ENCODE peak calls at places on chromosomes 1 and 21, in four cellular contexts. One of them, this sample, is unnamed.

GRCh38 chr1:228064296-228064695 is 18.2 kb upstream of the ARF1 start:
- DNase-seq in neural progenitor cell: no peak
- DNase-seq in ovary: no peak
- DNase-seq in colonic mucosa: no peak
- DNase-seq in this sample: no peak

GRCh38 chr1:113998361-113998760 is 19.1 kb downstream of the OLFML3 start:
- DNase-seq in colonic mucosa: no peak
- DNase-seq in neural progenitor cell: no peak
- DNase-seq in ovary: no peak
- DNase-seq in this sample: no peak

GRCh38 chr1:180953791-180954721 is 41.4 kb downstream of the KIAA1614 start:
- DNase-seq in ovary: peak
- DNase-seq in neural progenitor cell: no peak
- DNase-seq in colonic mucosa: peak
- DNase-seq in this sample: peak

GRCh38 chr1:25651036-25651640 is 34.5 kb downstream of the MAN1C1 start:
- DNase-seq in colonic mucosa: no peak
- DNase-seq in ovary: no peak
- DNase-seq in neural progenitor cell: no peak
- DNase-seq in this sample: peak

GRCh38 chr1:21641076-21641475 is 28.1 kb downstream of the RAP1GAP start:
- DNase-seq in colonic mucosa: no peak
- DNase-seq in neural progenitor cell: no peak
- DNase-seq in ovary: no peak
- DNase-seq in this sample: no peak

GRCh38 chr1:119676571-119677206 is 28.6 kb upstream of the ZNF697 start:
- DNase-seq in colonic mucosa: no peak
- DNase-seq in neural progenitor cell: no peak
- DNase-seq in ovary: no peak
- DNase-seq in this sample: peak

GRCh38 chr1:180156631-180157091 is 2.0 kb downstream of the QSOX1 start:
- DNase-seq in ovary: no peak
- DNase-seq in neural progenitor cell: no peak
- DNase-seq in colonic mucosa: no peak
- DNase-seq in this sample: no peak

GRCh38 chr21:29105218-29105617 is 25.2 kb upstream of the MAP3K7CL start:
- DNase-seq in neural progenitor cell: no peak
- DNase-seq in ovary: no peak
- DNase-seq in colonic mucosa: no peak
- DNase-seq in this sample: no peak

GRCh38 chr1:54803761-54804470 is 2.8 kb upstream of the TTC22 start:
- DNase-seq in neural progenitor cell: no peak
- DNase-seq in ovary: peak
- DNase-seq in colonic mucosa: peak
- DNase-seq in this sample: no peak

GRCh38 chr1:12031039-12031980 is 12.0 kb downstream of the MIIP start:
- DNase-seq in neural progenitor cell: peak
- DNase-seq in ovary: peak
- DNase-seq in colonic mucosa: peak
- DNase-seq in this sample: no peak

GRCh38 chr1:195735140-195735539 is 873.1 kb downstream of the KCNT2 start:
- DNase-seq in ovary: no peak
- DNase-seq in colonic mucosa: no peak
- DNase-seq in neural progenitor cell: no peak
- DNase-seq in this sample: no peak

GRCh38 chr21:32733356-32733755 is 5.5 kb upstream of the SYNJ1 start:
- DNase-seq in neural progenitor cell: no peak
- DNase-seq in ovary: no peak
- DNase-seq in colonic mucosa: no peak
- DNase-seq in this sample: no peak

GRCh38 chr1:93638307-93638847 is 43.3 kb downstream of the BCAR3 start:
- DNase-seq in neural progenitor cell: no peak
- DNase-seq in colonic mucosa: no peak
- DNase-seq in ovary: no peak
- DNase-seq in this sample: no peak

GRCh38 chr1:230332429-230333088 is 93.6 kb downstream of the PGBD5 start:
- DNase-seq in colonic mucosa: no peak
- DNase-seq in neural progenitor cell: peak
- DNase-seq in ovary: no peak
- DNase-seq in this sample: no peak

GRCh38 chr1:183218981-183219621 is 33.0 kb downstream of the LAMC2 start:
- DNase-seq in neural progenitor cell: peak
- DNase-seq in ovary: peak
- DNase-seq in colonic mucosa: peak
- DNase-seq in this sample: peak

GRCh38 chr21:33949516-33950424 is 34.2 kb upstream of the ATP5PO start:
- DNase-seq in neural progenitor cell: no peak
- DNase-seq in ovary: no peak
- DNase-seq in colonic mucosa: no peak
- DNase-seq in this sample: no peak

GRCh38 chr1:44407430-44408180 is 2.5 kb downstream of the RNF220 start:
- DNase-seq in colonic mucosa: no peak
- DNase-seq in ovary: no peak
- DNase-seq in neural progenitor cell: peak
- DNase-seq in this sample: no peak

GRCh38 chr1:23423415-23424170 is 955 bp downstream of the TCEA3 start:
- DNase-seq in colonic mucosa: peak
- DNase-seq in ovary: peak
- DNase-seq in neural progenitor cell: peak
- DNase-seq in this sample: peak

GRCh38 chr1:43879414-43879813 is 54.2 kb upstream of the ARTN start:
- DNase-seq in ovary: no peak
- DNase-seq in colonic mucosa: no peak
- DNase-seq in neural progenitor cell: no peak
- DNase-seq in this sample: no peak

GRCh38 chr1:29279896-29280779 is 43.8 kb downstream of the PTPRU start:
- DNase-seq in colonic mucosa: no peak
- DNase-seq in neural progenitor cell: no peak
- DNase-seq in ovary: no peak
- DNase-seq in this sample: no peak

GRCh38 chr1:3732747-3733602 is 19.3 kb upstream of the CCDC27 start:
- DNase-seq in ovary: no peak
- DNase-seq in colonic mucosa: no peak
- DNase-seq in neural progenitor cell: peak
- DNase-seq in this sample: no peak

GRCh38 chr1:200134116-200134515 is 106.6 kb downstream of the NR5A2 start:
- DNase-seq in colonic mucosa: no peak
- DNase-seq in ovary: no peak
- DNase-seq in neural progenitor cell: no peak
- DNase-seq in this sample: no peak

GRCh38 chr1:151908228-151908691 is 1.1 kb downstream of the THEM4 start:
- DNase-seq in colonic mucosa: no peak
- DNase-seq in ovary: no peak
- DNase-seq in neural progenitor cell: peak
- DNase-seq in this sample: no peak

GRCh38 chr1:225999227-225999911 is at the start of gene SDE2:
- DNase-seq in ovary: peak
- DNase-seq in colonic mucosa: peak
- DNase-seq in neural progenitor cell: peak
- DNase-seq in this sample: peak

GRCh38 chr1:109989656-109990653 is 5.4 kb downstream of the AHCYL1 start:
- DNase-seq in neural progenitor cell: no peak
- DNase-seq in ovary: no peak
- DNase-seq in colonic mucosa: no peak
- DNase-seq in this sample: no peak

GRCh38 chr21:45454924-45455315 is 50.0 kb downstream of the COL18A1 start:
- DNase-seq in ovary: no peak
- DNase-seq in colonic mucosa: no peak
- DNase-seq in neural progenitor cell: no peak
- DNase-seq in this sample: no peak

GRCh38 chr21:36480618-36481017 is 696 bp upstream of the CLDN14 start:
- DNase-seq in colonic mucosa: no peak
- DNase-seq in ovary: no peak
- DNase-seq in neural progenitor cell: no peak
- DNase-seq in this sample: no peak

GRCh38 chr1:201614262-201615015 is 75.5 kb downstream of the NAV1 start:
- DNase-seq in ovary: no peak
- DNase-seq in colonic mucosa: no peak
- DNase-seq in neural progenitor cell: peak
- DNase-seq in this sample: no peak

GRCh38 chr1:187844313-187844712 is 1015.6 kb downstream of the PLA2G4A start:
- DNase-seq in neural progenitor cell: no peak
- DNase-seq in colonic mucosa: no peak
- DNase-seq in ovary: no peak
- DNase-seq in this sample: no peak

GRCh38 chr1:162984699-162985098 is 84.5 kb upstream of the RGS4 start:
- DNase-seq in neural progenitor cell: no peak
- DNase-seq in colonic mucosa: no peak
- DNase-seq in ovary: no peak
- DNase-seq in this sample: no peak

GRCh38 chr21:37155216-37155615 is 82.2 kb downstream of the TTC3 start:
- DNase-seq in colonic mucosa: no peak
- DNase-seq in neural progenitor cell: no peak
- DNase-seq in ovary: no peak
- DNase-seq in this sample: no peak

GRCh38 chr1:83583351-83584014 is 415.4 kb downstream of the TTLL7 start:
- DNase-seq in ovary: no peak
- DNase-seq in neural progenitor cell: peak
- DNase-seq in colonic mucosa: peak
- DNase-seq in this sample: no peak
- TF ChIP-seq CTCF in ovary: no peak
- TF ChIP-seq CTCF in neural progenitor cell: peak
- TF ChIP-seq CTCF in colonic mucosa: no peak
- TF ChIP-seq CTCF in this sample: no peak

GRCh38 chr1:245855846-245856730 is 651.0 kb downstream of the SMYD3 start:
- DNase-seq in ovary: no peak
- DNase-seq in colonic mucosa: no peak
- DNase-seq in neural progenitor cell: no peak
- DNase-seq in this sample: no peak
- H3K27ac ChIP-seq in ovary: no peak
- H3K27ac ChIP-seq in colonic mucosa: no peak
- H3K27ac ChIP-seq in neural progenitor cell: no peak
- H3K27ac ChIP-seq in this sample: no peak

DNA sequence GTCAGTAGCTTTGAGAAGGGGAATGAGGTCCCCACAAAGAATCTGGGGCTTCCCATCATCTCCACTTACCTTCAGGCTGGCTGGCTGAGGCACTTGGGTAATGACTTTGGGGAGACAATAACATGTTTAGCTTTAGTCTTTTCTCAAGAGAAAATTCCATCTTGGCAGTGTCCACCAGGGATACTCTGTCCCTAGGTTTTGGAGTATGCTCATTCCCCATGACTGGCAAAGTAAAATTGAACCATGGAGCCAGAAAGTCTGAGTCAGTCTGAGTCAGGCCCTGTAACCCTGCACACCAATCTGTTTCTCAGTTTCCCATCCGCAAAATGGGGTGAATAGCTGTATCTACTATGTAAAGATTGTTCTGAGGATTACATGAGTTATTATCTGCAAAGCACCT is 28.2 kb downstream of the RUNX1 start:
- DNase-seq in colonic mucosa: no peak
- DNase-seq in neural progenitor cell: no peak
- DNase-seq in ovary: no peak
- DNase-seq in this sample: no peak
- TF ChIP-seq CTCF in colonic mucosa: no peak
- TF ChIP-seq CTCF in neural progenitor cell: no peak
- TF ChIP-seq CTCF in ovary: no peak
- TF ChIP-seq CTCF in this sample: no peak

GRCh38 chr1:92599184-92599583 is 112.5 kb upstream of the GFI1 start:
- DNase-seq in ovary: no peak
- DNase-seq in colonic mucosa: no peak
- DNase-seq in neural progenitor cell: peak
- DNase-seq in this sample: no peak
- H3K27ac ChIP-seq in ovary: no peak
- H3K27ac ChIP-seq in colonic mucosa: no peak
- H3K27ac ChIP-seq in neural progenitor cell: no peak
- H3K27ac ChIP-seq in this sample: no peak

GRCh38 chr21:42992943-42993712 is 18.8 kb downstream of the PKNOX1 start:
- DNase-seq in neural progenitor cell: no peak
- DNase-seq in ovary: no peak
- DNase-seq in colonic mucosa: no peak
- DNase-seq in this sample: no peak
- TF ChIP-seq CTCF in neural progenitor cell: no peak
- TF ChIP-seq CTCF in ovary: no peak
- TF ChIP-seq CTCF in colonic mucosa: no peak
- TF ChIP-seq CTCF in this sample: no peak

DNA sequence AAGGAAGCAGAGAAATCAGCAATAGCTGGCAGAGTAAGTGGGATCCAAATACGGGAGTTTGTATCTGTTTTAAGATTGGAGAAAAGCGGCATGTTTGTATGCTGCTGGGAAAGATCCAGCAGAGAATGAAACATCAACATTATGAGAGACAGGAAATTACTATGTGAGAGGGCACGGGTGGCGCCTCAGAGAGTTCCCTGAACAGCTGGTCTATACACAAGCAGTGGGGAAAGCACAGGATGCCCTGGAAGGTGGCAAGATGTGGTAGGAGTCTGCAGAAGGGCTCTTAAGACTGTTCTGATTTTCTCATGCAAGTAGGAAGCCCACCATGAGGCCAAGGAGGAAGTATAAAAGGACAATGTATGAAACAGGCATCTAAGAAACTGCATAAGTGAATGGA is 130.4 kb downstream of the RERE start:
- DNase-seq in colonic mucosa: peak
- DNase-seq in neural progenitor cell: no peak
- DNase-seq in ovary: no peak
- DNase-seq in this sample: no peak
- H3K27ac ChIP-seq in colonic mucosa: peak
- H3K27ac ChIP-seq in neural progenitor cell: peak
- H3K27ac ChIP-seq in ovary: no peak
- H3K27ac ChIP-seq in this sample: peak

GRCh38 chr1:41330588-41331545 is 30.4 kb upstream of the FOXO6 start:
- DNase-seq in neural progenitor cell: peak
- DNase-seq in colonic mucosa: peak
- DNase-seq in ovary: no peak
- DNase-seq in this sample: no peak
- TF ChIP-seq CTCF in neural progenitor cell: peak
- TF ChIP-seq CTCF in colonic mucosa: no peak
- TF ChIP-seq CTCF in ovary: no peak
- TF ChIP-seq CTCF in this sample: no peak

GRCh38 chr1:40817791-40818263 is 34.2 kb downstream of the KCNQ4 start:
- DNase-seq in neural progenitor cell: no peak
- DNase-seq in colonic mucosa: no peak
- DNase-seq in ovary: no peak
- DNase-seq in this sample: no peak
- H3K27ac ChIP-seq in neural progenitor cell: no peak
- H3K27ac ChIP-seq in colonic mucosa: no peak
- H3K27ac ChIP-seq in ovary: no peak
- H3K27ac ChIP-seq in this sample: no peak

DNA sequence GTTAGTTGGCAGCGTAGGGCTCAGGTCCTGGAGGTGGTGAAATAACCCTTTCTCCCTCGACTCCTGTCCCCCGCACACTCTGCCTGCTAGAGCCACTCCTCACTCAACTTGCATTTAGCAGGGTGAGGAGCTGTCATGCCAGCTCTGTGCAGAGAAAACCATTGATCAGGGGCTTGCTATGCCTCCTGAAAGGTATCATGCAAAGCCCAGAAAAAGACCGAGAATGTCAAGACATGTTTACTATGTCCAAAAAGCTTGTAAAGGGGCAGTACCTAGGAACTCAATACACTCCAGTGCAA is 18.0 kb downstream of the ALDH4A1 start:
- DNase-seq in colonic mucosa: no peak
- DNase-seq in neural progenitor cell: no peak
- DNase-seq in ovary: no peak
- DNase-seq in this sample: no peak
- TF ChIP-seq CTCF in colonic mucosa: peak
- TF ChIP-seq CTCF in neural progenitor cell: no peak
- TF ChIP-seq CTCF in ovary: no peak
- TF ChIP-seq CTCF in this sample: no peak